ENCODE peak calls at places on chromosomes 4 and X, in six cellular contexts. One of them, this sample, is unnamed.

GRCh38 chr4:108793413-108793812 is 30.6 kb upstream of the ETNPPL start:
- DNase-seq in CD4-positive, alpha-beta memory T cell: no peak
- DNase-seq in activated CD4-positive, CD25-positive, alpha-beta regulatory T cell treated with anti-CD3 and anti-CD28 coated beads, Interleukin-2, amount 50 U/mL, for 72 hours: no peak
- DNase-seq in mesendoderm: no peak
- DNase-seq in HTR-8/SVneo: no peak
- DNase-seq in occipital lobe: no peak
- DNase-seq in this sample: no peak

GRCh38 chr4:139015948-139016451 is 419 bp downstream of the NOCT start:
- DNase-seq in CD4-positive, alpha-beta memory T cell: peak; percentile 48
- DNase-seq in activated CD4-positive, CD25-positive, alpha-beta regulatory T cell treated with anti-CD3 and anti-CD28 coated beads, Interleukin-2, amount 50 U/mL, for 72 hours: no peak
- DNase-seq in mesendoderm: peak; percentile 53
- DNase-seq in HTR-8/SVneo: no peak
- DNase-seq in occipital lobe: peak; percentile 55
- DNase-seq in this sample: peak; percentile 11

GRCh38 chr4:158229768-158230167 is 19.5 kb downstream of the TMEM144 start:
- DNase-seq in CD4-positive, alpha-beta memory T cell: no peak
- DNase-seq in activated CD4-positive, CD25-positive, alpha-beta regulatory T cell treated with anti-CD3 and anti-CD28 coated beads, Interleukin-2, amount 50 U/mL, for 72 hours: no peak
- DNase-seq in mesendoderm: peak; percentile 25
- DNase-seq in HTR-8/SVneo: no peak
- DNase-seq in occipital lobe: no peak
- DNase-seq in this sample: no peak

GRCh38 chr4:41573458-41574129 is 35.6 kb downstream of the LIMCH1 start:
- DNase-seq in CD4-positive, alpha-beta memory T cell: no peak
- DNase-seq in activated CD4-positive, CD25-positive, alpha-beta regulatory T cell treated with anti-CD3 and anti-CD28 coated beads, Interleukin-2, amount 50 U/mL, for 72 hours: no peak
- DNase-seq in mesendoderm: no peak
- DNase-seq in HTR-8/SVneo: peak; percentile 15
- DNase-seq in occipital lobe: no peak
- DNase-seq in this sample: peak; percentile 8

GRCh38 chr4:37977471-37978452 is 17.6 kb downstream of the PTTG2 start:
- DNase-seq in CD4-positive, alpha-beta memory T cell: peak; percentile 77
- DNase-seq in activated CD4-positive, CD25-positive, alpha-beta regulatory T cell treated with anti-CD3 and anti-CD28 coated beads, Interleukin-2, amount 50 U/mL, for 72 hours: peak; percentile 72
- DNase-seq in mesendoderm: peak; percentile 61
- DNase-seq in HTR-8/SVneo: peak; percentile 64
- DNase-seq in occipital lobe: peak; percentile 17
- DNase-seq in this sample: peak; percentile 35

GRCh38 chrX:153645921-153646481 is 1.0 kb upstream of the DUSP9 start:
- DNase-seq in CD4-positive, alpha-beta memory T cell: no peak
- DNase-seq in activated CD4-positive, CD25-positive, alpha-beta regulatory T cell treated with anti-CD3 and anti-CD28 coated beads, Interleukin-2, amount 50 U/mL, for 72 hours: no peak
- DNase-seq in mesendoderm: no peak
- DNase-seq in HTR-8/SVneo: no peak
- DNase-seq in occipital lobe: no peak
- DNase-seq in this sample: no peak

GRCh38 chr4:172982151-172982590 is 186.4 kb upstream of the GALNT7 start:
- DNase-seq in CD4-positive, alpha-beta memory T cell: no peak
- DNase-seq in activated CD4-positive, CD25-positive, alpha-beta regulatory T cell treated with anti-CD3 and anti-CD28 coated beads, Interleukin-2, amount 50 U/mL, for 72 hours: no peak
- DNase-seq in mesendoderm: no peak
- DNase-seq in HTR-8/SVneo: peak; percentile 53
- DNase-seq in occipital lobe: no peak
- DNase-seq in this sample: peak; percentile 53

GRCh38 chrX:119935215-119935893 is 8.2 kb downstream of the NKAP start:
- DNase-seq in CD4-positive, alpha-beta memory T cell: no peak
- DNase-seq in activated CD4-positive, CD25-positive, alpha-beta regulatory T cell treated with anti-CD3 and anti-CD28 coated beads, Interleukin-2, amount 50 U/mL, for 72 hours: no peak
- DNase-seq in mesendoderm: no peak
- DNase-seq in HTR-8/SVneo: no peak
- DNase-seq in occipital lobe: no peak
- DNase-seq in this sample: no peak

GRCh38 chr4:44583393-44583792 is 68.0 kb downstream of the YIPF7 start:
- DNase-seq in CD4-positive, alpha-beta memory T cell: no peak
- DNase-seq in activated CD4-positive, CD25-positive, alpha-beta regulatory T cell treated with anti-CD3 and anti-CD28 coated beads, Interleukin-2, amount 50 U/mL, for 72 hours: no peak
- DNase-seq in mesendoderm: peak; percentile 56
- DNase-seq in HTR-8/SVneo: no peak
- DNase-seq in occipital lobe: no peak
- DNase-seq in this sample: no peak

GRCh38 chr4:7335363-7336066 is 99.2 kb downstream of the PSAPL1 start:
- DNase-seq in CD4-positive, alpha-beta memory T cell: no peak
- DNase-seq in activated CD4-positive, CD25-positive, alpha-beta regulatory T cell treated with anti-CD3 and anti-CD28 coated beads, Interleukin-2, amount 50 U/mL, for 72 hours: peak; percentile 48
- DNase-seq in mesendoderm: peak; percentile 85
- DNase-seq in HTR-8/SVneo: peak; percentile 67
- DNase-seq in occipital lobe: peak; percentile 32
- DNase-seq in this sample: peak; percentile 8